ENCODE peak calls at places on chromosomes 5 and 9, in ten cellular contexts. One of them, this sample, is unnamed.

GRCh38 chr5:116137544-116138378 is 52.9 kb downstream of the COMMD10 start:
- DNase-seq in coronary artery: no peak
- DNase-seq in NCI-H1105 treated with DMSO at 0.1 percent for 48 hours: peak; percentile 69
- DNase-seq in prostate gland: no peak
- DNase-seq in GM20000: peak; percentile 25
- DNase-seq in transverse colon: no peak
- DNase-seq in hepatic stellate cell: peak; percentile 22
- DNase-seq in cardiac muscle cell: peak; percentile 74
- DNase-seq in stimulated activated CD8-positive, alpha-beta memory T cell treated with anti-CD3 and anti-CD28 coated beads, Interleukin-7, amount 100 ng/mL, for 1 hour: no peak
- DNase-seq in T-helper 2 cell: no peak
- DNase-seq in this sample: peak; percentile 13

GRCh38 chr5:147180751-147181150 is 54.1 kb upstream of the STK32A start:
- DNase-seq in hepatic stellate cell: no peak
- DNase-seq in transverse colon: no peak
- DNase-seq in stimulated activated CD8-positive, alpha-beta memory T cell treated with anti-CD3 and anti-CD28 coated beads, Interleukin-7, amount 100 ng/mL, for 1 hour: no peak
- DNase-seq in prostate gland: no peak
- DNase-seq in cardiac muscle cell: peak; percentile 60
- DNase-seq in GM20000: no peak
- DNase-seq in T-helper 2 cell: no peak
- DNase-seq in coronary artery: no peak
- DNase-seq in NCI-H1105 treated with DMSO at 0.1 percent for 48 hours: no peak
- DNase-seq in this sample: no peak

GRCh38 chr5:133612021-133612860 is at the start of gene FSTL4:
- DNase-seq in T-helper 2 cell: no peak
- DNase-seq in transverse colon: peak; percentile 37
- DNase-seq in GM20000: peak; percentile 48
- DNase-seq in prostate gland: peak; percentile 53
- DNase-seq in cardiac muscle cell: no peak
- DNase-seq in stimulated activated CD8-positive, alpha-beta memory T cell treated with anti-CD3 and anti-CD28 coated beads, Interleukin-7, amount 100 ng/mL, for 1 hour: no peak
- DNase-seq in hepatic stellate cell: no peak
- DNase-seq in NCI-H1105 treated with DMSO at 0.1 percent for 48 hours: peak; percentile 57
- DNase-seq in coronary artery: no peak
- DNase-seq in this sample: no peak

GRCh38 chr5:142915840-142916424 is 145.8 kb downstream of the ARHGAP26 start:
- DNase-seq in transverse colon: peak; percentile 23
- DNase-seq in prostate gland: peak; percentile 14
- DNase-seq in NCI-H1105 treated with DMSO at 0.1 percent for 48 hours: peak; percentile 8
- DNase-seq in cardiac muscle cell: no peak
- DNase-seq in T-helper 2 cell: no peak
- DNase-seq in stimulated activated CD8-positive, alpha-beta memory T cell treated with anti-CD3 and anti-CD28 coated beads, Interleukin-7, amount 100 ng/mL, for 1 hour: no peak
- DNase-seq in hepatic stellate cell: peak; percentile 13
- DNase-seq in GM20000: peak; percentile 37
- DNase-seq in coronary artery: no peak
- DNase-seq in this sample: no peak

GRCh38 chr5:35822541-35822940 is 34.1 kb upstream of the IL7R start:
- DNase-seq in cardiac muscle cell: no peak
- DNase-seq in hepatic stellate cell: no peak
- DNase-seq in T-helper 2 cell: peak; percentile 16
- DNase-seq in prostate gland: no peak
- DNase-seq in coronary artery: no peak
- DNase-seq in stimulated activated CD8-positive, alpha-beta memory T cell treated with anti-CD3 and anti-CD28 coated beads, Interleukin-7, amount 100 ng/mL, for 1 hour: no peak
- DNase-seq in transverse colon: peak; percentile 18
- DNase-seq in GM20000: no peak
- DNase-seq in NCI-H1105 treated with DMSO at 0.1 percent for 48 hours: no peak
- DNase-seq in this sample: no peak

GRCh38 chr9:27771803-27772545 is 198.7 kb upstream of the C9orf72 start:
- DNase-seq in T-helper 2 cell: no peak
- DNase-seq in stimulated activated CD8-positive, alpha-beta memory T cell treated with anti-CD3 and anti-CD28 coated beads, Interleukin-7, amount 100 ng/mL, for 1 hour: no peak
- DNase-seq in GM20000: no peak
- DNase-seq in transverse colon: no peak
- DNase-seq in prostate gland: no peak
- DNase-seq in coronary artery: no peak
- DNase-seq in NCI-H1105 treated with DMSO at 0.1 percent for 48 hours: peak; percentile 72
- DNase-seq in hepatic stellate cell: no peak
- DNase-seq in cardiac muscle cell: peak; percentile 79
- DNase-seq in this sample: no peak

GRCh38 chr5:130605200-130605599 is 559.9 kb downstream of the HINT1 start:
- DNase-seq in coronary artery: no peak
- DNase-seq in GM20000: no peak
- DNase-seq in transverse colon: no peak
- DNase-seq in T-helper 2 cell: no peak
- DNase-seq in prostate gland: no peak
- DNase-seq in NCI-H1105 treated with DMSO at 0.1 percent for 48 hours: no peak
- DNase-seq in cardiac muscle cell: no peak
- DNase-seq in stimulated activated CD8-positive, alpha-beta memory T cell treated with anti-CD3 and anti-CD28 coated beads, Interleukin-7, amount 100 ng/mL, for 1 hour: no peak
- DNase-seq in hepatic stellate cell: no peak
- DNase-seq in this sample: no peak

GRCh38 chr9:100472268-100472667 is 681 bp upstream of the TMEFF1 start:
- DNase-seq in NCI-H1105 treated with DMSO at 0.1 percent for 48 hours: no peak
- DNase-seq in T-helper 2 cell: no peak
- DNase-seq in hepatic stellate cell: no peak
- DNase-seq in stimulated activated CD8-positive, alpha-beta memory T cell treated with anti-CD3 and anti-CD28 coated beads, Interleukin-7, amount 100 ng/mL, for 1 hour: no peak
- DNase-seq in GM20000: no peak
- DNase-seq in transverse colon: no peak
- DNase-seq in cardiac muscle cell: no peak
- DNase-seq in prostate gland: no peak
- DNase-seq in coronary artery: no peak
- DNase-seq in this sample: no peak

GRCh38 chr9:109894921-109895758 is 115.1 kb downstream of the PALM2AKAP2 start:
- DNase-seq in cardiac muscle cell: peak; percentile 13
- DNase-seq in prostate gland: no peak
- DNase-seq in stimulated activated CD8-positive, alpha-beta memory T cell treated with anti-CD3 and anti-CD28 coated beads, Interleukin-7, amount 100 ng/mL, for 1 hour: no peak
- DNase-seq in transverse colon: no peak
- DNase-seq in T-helper 2 cell: no peak
- DNase-seq in coronary artery: no peak
- DNase-seq in hepatic stellate cell: peak; percentile 7
- DNase-seq in NCI-H1105 treated with DMSO at 0.1 percent for 48 hours: no peak
- DNase-seq in GM20000: peak; percentile 30
- DNase-seq in this sample: peak; percentile 49

GRCh38 chr5:168750926-168751325 is 171.8 kb upstream of the PANK3 start:
- DNase-seq in cardiac muscle cell: no peak
- DNase-seq in hepatic stellate cell: no peak
- DNase-seq in coronary artery: peak; percentile 54
- DNase-seq in prostate gland: no peak
- DNase-seq in stimulated activated CD8-positive, alpha-beta memory T cell treated with anti-CD3 and anti-CD28 coated beads, Interleukin-7, amount 100 ng/mL, for 1 hour: no peak
- DNase-seq in NCI-H1105 treated with DMSO at 0.1 percent for 48 hours: no peak
- DNase-seq in GM20000: no peak
- DNase-seq in transverse colon: no peak
- DNase-seq in T-helper 2 cell: no peak
- DNase-seq in this sample: no peak

GRCh38 chr5:16866795-16867584 is 69.1 kb downstream of the MYO10 start:
- DNase-seq in cardiac muscle cell: peak; percentile 66
- DNase-seq in prostate gland: no peak
- DNase-seq in T-helper 2 cell: no peak
- DNase-seq in coronary artery: peak; percentile 79
- DNase-seq in NCI-H1105 treated with DMSO at 0.1 percent for 48 hours: no peak
- DNase-seq in stimulated activated CD8-positive, alpha-beta memory T cell treated with anti-CD3 and anti-CD28 coated beads, Interleukin-7, amount 100 ng/mL, for 1 hour: no peak
- DNase-seq in hepatic stellate cell: no peak
- DNase-seq in transverse colon: peak; percentile 36
- DNase-seq in GM20000: no peak
- DNase-seq in this sample: no peak

GRCh38 chr5:158084292-158084691 is 225.3 kb upstream of the CLINT1 start:
- DNase-seq in transverse colon: no peak
- DNase-seq in stimulated activated CD8-positive, alpha-beta memory T cell treated with anti-CD3 and anti-CD28 coated beads, Interleukin-7, amount 100 ng/mL, for 1 hour: no peak
- DNase-seq in GM20000: no peak
- DNase-seq in prostate gland: no peak
- DNase-seq in cardiac muscle cell: no peak
- DNase-seq in NCI-H1105 treated with DMSO at 0.1 percent for 48 hours: no peak
- DNase-seq in coronary artery: no peak
- DNase-seq in T-helper 2 cell: no peak
- DNase-seq in hepatic stellate cell: no peak
- DNase-seq in this sample: no peak

GRCh38 chr9:133795049-133795448 is 56.9 kb upstream of the SARDH start:
- DNase-seq in T-helper 2 cell: no peak
- DNase-seq in coronary artery: no peak
- DNase-seq in transverse colon: no peak
- DNase-seq in cardiac muscle cell: no peak
- DNase-seq in GM20000: no peak
- DNase-seq in NCI-H1105 treated with DMSO at 0.1 percent for 48 hours: no peak
- DNase-seq in prostate gland: no peak
- DNase-seq in hepatic stellate cell: no peak
- DNase-seq in stimulated activated CD8-positive, alpha-beta memory T cell treated with anti-CD3 and anti-CD28 coated beads, Interleukin-7, amount 100 ng/mL, for 1 hour: no peak
- DNase-seq in this sample: no peak

GRCh38 chr5:93790401-93790800 is 49.0 kb upstream of the POU5F2 start:
- DNase-seq in stimulated activated CD8-positive, alpha-beta memory T cell treated with anti-CD3 and anti-CD28 coated beads, Interleukin-7, amount 100 ng/mL, for 1 hour: no peak
- DNase-seq in NCI-H1105 treated with DMSO at 0.1 percent for 48 hours: no peak
- DNase-seq in cardiac muscle cell: peak; percentile 34
- DNase-seq in prostate gland: no peak
- DNase-seq in T-helper 2 cell: no peak
- DNase-seq in GM20000: no peak
- DNase-seq in transverse colon: no peak
- DNase-seq in hepatic stellate cell: peak; percentile 17
- DNase-seq in coronary artery: no peak
- DNase-seq in this sample: no peak

GRCh38 chr5:13939647-13940046 is 4.8 kb downstream of the DNAH5 start:
- DNase-seq in NCI-H1105 treated with DMSO at 0.1 percent for 48 hours: peak; percentile 48
- DNase-seq in prostate gland: no peak
- DNase-seq in transverse colon: no peak
- DNase-seq in GM20000: no peak
- DNase-seq in coronary artery: no peak
- DNase-seq in stimulated activated CD8-positive, alpha-beta memory T cell treated with anti-CD3 and anti-CD28 coated beads, Interleukin-7, amount 100 ng/mL, for 1 hour: no peak
- DNase-seq in cardiac muscle cell: no peak
- DNase-seq in hepatic stellate cell: no peak
- DNase-seq in T-helper 2 cell: no peak
- DNase-seq in this sample: no peak

GRCh38 chr9:122383992-122384461 is 13.2 kb downstream of the PTGS1 start:
- DNase-seq in coronary artery: peak; percentile 41
- DNase-seq in prostate gland: no peak
- DNase-seq in T-helper 2 cell: no peak
- DNase-seq in cardiac muscle cell: peak; percentile 54
- DNase-seq in transverse colon: no peak
- DNase-seq in GM20000: no peak
- DNase-seq in hepatic stellate cell: peak; percentile 70
- DNase-seq in NCI-H1105 treated with DMSO at 0.1 percent for 48 hours: no peak
- DNase-seq in stimulated activated CD8-positive, alpha-beta memory T cell treated with anti-CD3 and anti-CD28 coated beads, Interleukin-7, amount 100 ng/mL, for 1 hour: no peak
- DNase-seq in this sample: no peak

GRCh38 chr9:121612511-121612998 is 38.9 kb upstream of the DAB2IP start:
- DNase-seq in NCI-H1105 treated with DMSO at 0.1 percent for 48 hours: no peak
- DNase-seq in stimulated activated CD8-positive, alpha-beta memory T cell treated with anti-CD3 and anti-CD28 coated beads, Interleukin-7, amount 100 ng/mL, for 1 hour: no peak
- DNase-seq in cardiac muscle cell: no peak
- DNase-seq in coronary artery: no peak
- DNase-seq in GM20000: no peak
- DNase-seq in T-helper 2 cell: no peak
- DNase-seq in hepatic stellate cell: no peak
- DNase-seq in prostate gland: peak; percentile 48
- DNase-seq in transverse colon: peak; percentile 53
- DNase-seq in this sample: no peak

GRCh38 chr5:7662289-7662688 is 188.6 kb downstream of the CFAP90 start:
- DNase-seq in NCI-H1105 treated with DMSO at 0.1 percent for 48 hours: no peak
- DNase-seq in cardiac muscle cell: no peak
- DNase-seq in coronary artery: no peak
- DNase-seq in transverse colon: no peak
- DNase-seq in hepatic stellate cell: no peak
- DNase-seq in GM20000: no peak
- DNase-seq in stimulated activated CD8-positive, alpha-beta memory T cell treated with anti-CD3 and anti-CD28 coated beads, Interleukin-7, amount 100 ng/mL, for 1 hour: no peak
- DNase-seq in prostate gland: no peak
- DNase-seq in T-helper 2 cell: no peak
- DNase-seq in this sample: no peak

GRCh38 chr5:155729684-155730059 is 597.3 kb upstream of the SGCD start:
- DNase-seq in hepatic stellate cell: no peak
- DNase-seq in stimulated activated CD8-positive, alpha-beta memory T cell treated with anti-CD3 and anti-CD28 coated beads, Interleukin-7, amount 100 ng/mL, for 1 hour: no peak
- DNase-seq in prostate gland: no peak
- DNase-seq in NCI-H1105 treated with DMSO at 0.1 percent for 48 hours: peak; percentile 61
- DNase-seq in coronary artery: no peak
- DNase-seq in transverse colon: no peak
- DNase-seq in T-helper 2 cell: no peak
- DNase-seq in cardiac muscle cell: peak; percentile 2
- DNase-seq in GM20000: no peak
- DNase-seq in this sample: peak; percentile 40

GRCh38 chr9:34659592-34660253 is 2.7 kb downstream of the CCL27 start:
- DNase-seq in stimulated activated CD8-positive, alpha-beta memory T cell treated with anti-CD3 and anti-CD28 coated beads, Interleukin-7, amount 100 ng/mL, for 1 hour: no peak
- DNase-seq in prostate gland: no peak
- DNase-seq in GM20000: no peak
- DNase-seq in T-helper 2 cell: no peak
- DNase-seq in NCI-H1105 treated with DMSO at 0.1 percent for 48 hours: peak; percentile 4
- DNase-seq in transverse colon: peak; percentile 37
- DNase-seq in hepatic stellate cell: no peak
- DNase-seq in cardiac muscle cell: no peak
- DNase-seq in coronary artery: no peak
- DNase-seq in this sample: no peak

GRCh38 chr9:89749500-89750116 is 144.8 kb downstream of the GADD45G start:
- DNase-seq in transverse colon: no peak
- DNase-seq in coronary artery: no peak
- DNase-seq in T-helper 2 cell: no peak
- DNase-seq in hepatic stellate cell: no peak
- DNase-seq in NCI-H1105 treated with DMSO at 0.1 percent for 48 hours: no peak
- DNase-seq in prostate gland: no peak
- DNase-seq in stimulated activated CD8-positive, alpha-beta memory T cell treated with anti-CD3 and anti-CD28 coated beads, Interleukin-7, amount 100 ng/mL, for 1 hour: no peak
- DNase-seq in GM20000: no peak
- DNase-seq in cardiac muscle cell: peak; percentile 23
- DNase-seq in this sample: no peak

GRCh38 chr5:139760066-139761056 is 35.2 kb upstream of the PSD2 start:
- DNase-seq in coronary artery: no peak
- DNase-seq in transverse colon: no peak
- DNase-seq in GM20000: no peak
- DNase-seq in cardiac muscle cell: no peak
- DNase-seq in NCI-H1105 treated with DMSO at 0.1 percent for 48 hours: no peak
- DNase-seq in T-helper 2 cell: no peak
- DNase-seq in stimulated activated CD8-positive, alpha-beta memory T cell treated with anti-CD3 and anti-CD28 coated beads, Interleukin-7, amount 100 ng/mL, for 1 hour: no peak
- DNase-seq in prostate gland: no peak
- DNase-seq in hepatic stellate cell: peak; percentile 68
- DNase-seq in this sample: no peak

GRCh38 chr9:124821247-124821623 is 32.0 kb upstream of the WDR38 start:
- DNase-seq in cardiac muscle cell: no peak
- DNase-seq in GM20000: no peak
- DNase-seq in prostate gland: no peak
- DNase-seq in T-helper 2 cell: no peak
- DNase-seq in stimulated activated CD8-positive, alpha-beta memory T cell treated with anti-CD3 and anti-CD28 coated beads, Interleukin-7, amount 100 ng/mL, for 1 hour: no peak
- DNase-seq in transverse colon: no peak
- DNase-seq in coronary artery: no peak
- DNase-seq in hepatic stellate cell: no peak
- DNase-seq in NCI-H1105 treated with DMSO at 0.1 percent for 48 hours: no peak
- DNase-seq in this sample: no peak

GRCh38 chr5:150180241-150181027 is 9.4 kb upstream of the SLC6A7 start:
- DNase-seq in GM20000: no peak
- DNase-seq in prostate gland: no peak
- DNase-seq in cardiac muscle cell: peak; percentile 72
- DNase-seq in hepatic stellate cell: no peak
- DNase-seq in T-helper 2 cell: no peak
- DNase-seq in coronary artery: peak; percentile 94
- DNase-seq in transverse colon: peak; percentile 73
- DNase-seq in NCI-H1105 treated with DMSO at 0.1 percent for 48 hours: no peak
- DNase-seq in stimulated activated CD8-positive, alpha-beta memory T cell treated with anti-CD3 and anti-CD28 coated beads, Interleukin-7, amount 100 ng/mL, for 1 hour: no peak
- DNase-seq in this sample: no peak

GRCh38 chr9:110828148-110828730 is 159.6 kb downstream of the MUSK start:
- DNase-seq in hepatic stellate cell: peak; percentile 16
- DNase-seq in coronary artery: no peak
- DNase-seq in T-helper 2 cell: no peak
- DNase-seq in GM20000: no peak
- DNase-seq in stimulated activated CD8-positive, alpha-beta memory T cell treated with anti-CD3 and anti-CD28 coated beads, Interleukin-7, amount 100 ng/mL, for 1 hour: no peak
- DNase-seq in cardiac muscle cell: peak; percentile 78
- DNase-seq in prostate gland: no peak
- DNase-seq in transverse colon: no peak
- DNase-seq in NCI-H1105 treated with DMSO at 0.1 percent for 48 hours: no peak
- DNase-seq in this sample: no peak

GRCh38 chr9:20379804-20380225 is 242.5 kb downstream of the MLLT3 start:
- DNase-seq in T-helper 2 cell: no peak
- DNase-seq in stimulated activated CD8-positive, alpha-beta memory T cell treated with anti-CD3 and anti-CD28 coated beads, Interleukin-7, amount 100 ng/mL, for 1 hour: no peak
- DNase-seq in coronary artery: no peak
- DNase-seq in hepatic stellate cell: no peak
- DNase-seq in NCI-H1105 treated with DMSO at 0.1 percent for 48 hours: no peak
- DNase-seq in cardiac muscle cell: no peak
- DNase-seq in prostate gland: no peak
- DNase-seq in transverse colon: no peak
- DNase-seq in GM20000: no peak
- DNase-seq in this sample: no peak

GRCh38 chr9:4678679-4679267 is 596 bp upstream of the CDC37L1 start:
- DNase-seq in coronary artery: no peak
- DNase-seq in hepatic stellate cell: no peak
- DNase-seq in cardiac muscle cell: peak; percentile 52
- DNase-seq in GM20000: no peak
- DNase-seq in prostate gland: no peak
- DNase-seq in NCI-H1105 treated with DMSO at 0.1 percent for 48 hours: peak; percentile 61
- DNase-seq in T-helper 2 cell: peak; percentile 9
- DNase-seq in stimulated activated CD8-positive, alpha-beta memory T cell treated with anti-CD3 and anti-CD28 coated beads, Interleukin-7, amount 100 ng/mL, for 1 hour: no peak
- DNase-seq in transverse colon: no peak
- DNase-seq in this sample: no peak

GRCh38 chr5:61366841-61367240 is 34.8 kb downstream of the ZSWIM6 start:
- DNase-seq in prostate gland: no peak
- DNase-seq in NCI-H1105 treated with DMSO at 0.1 percent for 48 hours: no peak
- DNase-seq in hepatic stellate cell: no peak
- DNase-seq in T-helper 2 cell: no peak
- DNase-seq in stimulated activated CD8-positive, alpha-beta memory T cell treated with anti-CD3 and anti-CD28 coated beads, Interleukin-7, amount 100 ng/mL, for 1 hour: no peak
- DNase-seq in cardiac muscle cell: no peak
- DNase-seq in GM20000: no peak
- DNase-seq in coronary artery: no peak
- DNase-seq in transverse colon: no peak
- DNase-seq in this sample: no peak

This sample was measured in COLO829.